ENCODE peak calls at places on chromosomes 6 and 20, in four cellular contexts. One of them, this sample, is unnamed.

GRCh38 chr6:1792989-1793388 is 183.3 kb downstream of the FOXC1 start:
- DNase-seq in CD8-positive, alpha-beta T cell: no peak
- DNase-seq in right cardiac atrium: no peak
- DNase-seq in endodermal cell: peak; percentile 80
- DNase-seq in this sample: no peak

GRCh38 chr6:56370127-56370540 is 122.8 kb upstream of the COL21A1 start:
- DNase-seq in endodermal cell: peak; percentile 86
- DNase-seq in CD8-positive, alpha-beta T cell: no peak
- DNase-seq in right cardiac atrium: peak; percentile 65
- DNase-seq in this sample: no peak

GRCh38 chr6:156897907-156898531 is 120.8 kb downstream of the ARID1B start:
- DNase-seq in endodermal cell: no peak
- DNase-seq in right cardiac atrium: no peak
- DNase-seq in CD8-positive, alpha-beta T cell: no peak
- DNase-seq in this sample: no peak

GRCh38 chr6:145373826-145374225 is 361.5 kb downstream of the EPM2A start:
- DNase-seq in endodermal cell: no peak
- DNase-seq in right cardiac atrium: no peak
- DNase-seq in CD8-positive, alpha-beta T cell: no peak
- DNase-seq in this sample: no peak

GRCh38 chr6:2596222-2596621 is 154.5 kb downstream of the MYLK4 start:
- DNase-seq in endodermal cell: peak; percentile 79
- DNase-seq in CD8-positive, alpha-beta T cell: no peak
- DNase-seq in right cardiac atrium: no peak
- DNase-seq in this sample: no peak

GRCh38 chr20:9301129-9302072 is 213.0 kb upstream of the LAMP5 start:
- DNase-seq in right cardiac atrium: no peak
- DNase-seq in CD8-positive, alpha-beta T cell: no peak
- DNase-seq in endodermal cell: no peak
- DNase-seq in this sample: no peak

GRCh38 chr6:167825059-167825758 is 1.5 kb upstream of the AFDN start:
- DNase-seq in endodermal cell: no peak
- DNase-seq in right cardiac atrium: no peak
- DNase-seq in CD8-positive, alpha-beta T cell: no peak
- DNase-seq in this sample: no peak

GRCh38 chr6:143405381-143406154 is 44.9 kb downstream of the ADAT2 start:
- DNase-seq in CD8-positive, alpha-beta T cell: no peak
- DNase-seq in right cardiac atrium: no peak
- DNase-seq in endodermal cell: no peak
- DNase-seq in this sample: no peak

GRCh38 chr6:81752969-81753708 is 658 bp upstream of the TENT5A start:
- DNase-seq in CD8-positive, alpha-beta T cell: peak; percentile 80
- DNase-seq in right cardiac atrium: peak; percentile 99
- DNase-seq in endodermal cell: peak; percentile 87
- DNase-seq in this sample: peak; percentile 67

GRCh38 chr6:165834613-165835259 is 171.7 kb upstream of the PDE10A start:
- DNase-seq in endodermal cell: no peak
- DNase-seq in CD8-positive, alpha-beta T cell: no peak
- DNase-seq in right cardiac atrium: peak; percentile 77
- DNase-seq in this sample: no peak

GRCh38 chr6:52538921-52539354 is 37.9 kb downstream of the TRAM2 start:
- DNase-seq in right cardiac atrium: no peak
- DNase-seq in endodermal cell: no peak
- DNase-seq in CD8-positive, alpha-beta T cell: no peak
- DNase-seq in this sample: no peak

GRCh38 chr20:5844063-5844681 is 94.0 kb downstream of the SHLD1 start:
- DNase-seq in right cardiac atrium: no peak
- DNase-seq in CD8-positive, alpha-beta T cell: no peak
- DNase-seq in endodermal cell: no peak
- DNase-seq in this sample: no peak

GRCh38 chr20:31720486-31721407 is 1.9 kb downstream of the BCL2L1 start:
- DNase-seq in endodermal cell: peak; percentile 73
- DNase-seq in right cardiac atrium: no peak
- DNase-seq in CD8-positive, alpha-beta T cell: no peak
- DNase-seq in this sample: peak; percentile 20

GRCh38 chr6:27096834-27097511 is 150.5 kb upstream of the PRSS16 start:
- DNase-seq in right cardiac atrium: no peak
- DNase-seq in CD8-positive, alpha-beta T cell: peak; percentile 53
- DNase-seq in endodermal cell: peak; percentile 87
- DNase-seq in this sample: no peak

GRCh38 chr20:32240220-32240619 is 32.5 kb downstream of the POFUT1 start:
- DNase-seq in CD8-positive, alpha-beta T cell: no peak
- DNase-seq in endodermal cell: no peak
- DNase-seq in right cardiac atrium: no peak
- DNase-seq in this sample: no peak

GRCh38 chr20:59830107-59831023 is 103.1 kb downstream of the SYCP2 start:
- DNase-seq in right cardiac atrium: no peak
- DNase-seq in CD8-positive, alpha-beta T cell: no peak
- DNase-seq in endodermal cell: peak; percentile 22
- DNase-seq in this sample: no peak

GRCh38 chr20:10708342-10709185 is 34.8 kb upstream of the JAG1 start:
- DNase-seq in endodermal cell: no peak
- DNase-seq in right cardiac atrium: no peak
- DNase-seq in CD8-positive, alpha-beta T cell: no peak
- DNase-seq in this sample: no peak

GRCh38 chr6:17491416-17492142 is 98.2 kb downstream of the CAP2 start:
- DNase-seq in CD8-positive, alpha-beta T cell: no peak
- DNase-seq in endodermal cell: no peak
- DNase-seq in right cardiac atrium: no peak
- DNase-seq in this sample: no peak

GRCh38 chr20:16391003-16391402 is 182.2 kb downstream of the KIF16B start:
- DNase-seq in endodermal cell: no peak
- DNase-seq in right cardiac atrium: no peak
- DNase-seq in CD8-positive, alpha-beta T cell: no peak
- DNase-seq in this sample: no peak

GRCh38 chr6:33296797-33297405 is 1.8 kb downstream of the RGL2 start:
- DNase-seq in right cardiac atrium: peak; percentile 63
- DNase-seq in CD8-positive, alpha-beta T cell: no peak
- DNase-seq in endodermal cell: peak; percentile 44
- DNase-seq in this sample: no peak
- H3K27ac ChIP-seq in right cardiac atrium: peak overlapping the region; percentile 62
- H3K27ac ChIP-seq in CD8-positive, alpha-beta T cell: no peak overlapping the region
- H3K27ac ChIP-seq in endodermal cell: no peak overlapping the region
- H3K27ac ChIP-seq in this sample: peak overlapping the region; percentile 98

GRCh38 chr6:108497883-108498282 is 62.8 kb upstream of the FOXO3 start:
- DNase-seq in right cardiac atrium: no peak
- DNase-seq in CD8-positive, alpha-beta T cell: no peak
- DNase-seq in endodermal cell: peak; percentile 86
- DNase-seq in this sample: no peak

GRCh38 chr6:108489699-108490098 is 71.0 kb upstream of the FOXO3 start:
- DNase-seq in endodermal cell: no peak
- DNase-seq in right cardiac atrium: no peak
- DNase-seq in CD8-positive, alpha-beta T cell: no peak
- DNase-seq in this sample: no peak

GRCh38 chr6:108492131-108492766 is 68.5 kb upstream of the FOXO3 start:
- DNase-seq in right cardiac atrium: no peak
- DNase-seq in endodermal cell: no peak
- DNase-seq in CD8-positive, alpha-beta T cell: no peak
- DNase-seq in this sample: no peak

DNA sequence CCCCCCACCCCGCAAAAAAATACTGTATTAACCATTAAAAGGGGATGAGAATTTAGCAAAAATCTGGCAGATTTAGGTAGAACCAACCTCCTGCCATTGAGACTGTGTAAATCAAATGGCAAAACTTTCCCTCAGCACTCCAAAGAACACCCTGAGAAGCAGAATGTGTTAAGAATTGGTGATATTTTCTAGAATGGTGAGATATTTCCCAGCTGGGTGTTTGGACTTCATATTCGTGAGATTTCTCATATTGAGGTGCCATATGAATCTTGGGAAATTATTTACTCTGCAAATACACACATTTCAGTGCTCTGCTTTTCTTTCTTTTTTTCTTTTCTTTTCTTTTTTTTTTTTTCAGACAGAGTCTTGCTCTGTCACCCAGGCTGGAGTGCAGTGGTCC is 66.3 kb upstream of the FOXO3 start:
- DNase-seq in endodermal cell: no peak
- DNase-seq in right cardiac atrium: no peak
- DNase-seq in CD8-positive, alpha-beta T cell: no peak
- DNase-seq in this sample: no peak
- H3K27ac ChIP-seq in endodermal cell: no peak overlapping the region
- H3K27ac ChIP-seq in right cardiac atrium: no peak overlapping the region
- H3K27ac ChIP-seq in CD8-positive, alpha-beta T cell: no peak overlapping the region
- H3K27ac ChIP-seq in this sample: no peak overlapping the region

GRCh38 chr6:158813032-158813431 is 6.1 kb downstream of the EZR start:
- DNase-seq in CD8-positive, alpha-beta T cell: no peak
- DNase-seq in endodermal cell: peak; percentile 45
- DNase-seq in right cardiac atrium: no peak
- DNase-seq in this sample: no peak

GRCh38 chr6:158816329-158816728 is 2.8 kb downstream of the EZR start:
- DNase-seq in right cardiac atrium: no peak
- DNase-seq in CD8-positive, alpha-beta T cell: peak; percentile 19
- DNase-seq in endodermal cell: peak; percentile 48
- DNase-seq in this sample: no peak

GRCh38 chr6:158815915-158816314 is 3.3 kb downstream of the EZR start:
- DNase-seq in endodermal cell: peak; percentile 1
- DNase-seq in right cardiac atrium: no peak
- DNase-seq in CD8-positive, alpha-beta T cell: no peak
- DNase-seq in this sample: no peak

GRCh38 chr6:158817298-158818007 is 1.7 kb downstream of the EZR start:
- DNase-seq in CD8-positive, alpha-beta T cell: peak; percentile 60
- DNase-seq in endodermal cell: peak; percentile 80
- DNase-seq in right cardiac atrium: peak; percentile 78
- DNase-seq in this sample: no peak

GRCh38 chr6:158815379-158815724 is 3.8 kb downstream of the EZR start:
- DNase-seq in endodermal cell: peak; percentile 43
- DNase-seq in right cardiac atrium: no peak
- DNase-seq in CD8-positive, alpha-beta T cell: no peak
- DNase-seq in this sample: no peak
- H3K27ac ChIP-seq in endodermal cell: no peak overlapping the region
- H3K27ac ChIP-seq in right cardiac atrium: peak overlapping the region; percentile 56
- H3K27ac ChIP-seq in CD8-positive, alpha-beta T cell: peak overlapping the region; percentile 11
- H3K27ac ChIP-seq in this sample: no peak overlapping the region

DNA sequence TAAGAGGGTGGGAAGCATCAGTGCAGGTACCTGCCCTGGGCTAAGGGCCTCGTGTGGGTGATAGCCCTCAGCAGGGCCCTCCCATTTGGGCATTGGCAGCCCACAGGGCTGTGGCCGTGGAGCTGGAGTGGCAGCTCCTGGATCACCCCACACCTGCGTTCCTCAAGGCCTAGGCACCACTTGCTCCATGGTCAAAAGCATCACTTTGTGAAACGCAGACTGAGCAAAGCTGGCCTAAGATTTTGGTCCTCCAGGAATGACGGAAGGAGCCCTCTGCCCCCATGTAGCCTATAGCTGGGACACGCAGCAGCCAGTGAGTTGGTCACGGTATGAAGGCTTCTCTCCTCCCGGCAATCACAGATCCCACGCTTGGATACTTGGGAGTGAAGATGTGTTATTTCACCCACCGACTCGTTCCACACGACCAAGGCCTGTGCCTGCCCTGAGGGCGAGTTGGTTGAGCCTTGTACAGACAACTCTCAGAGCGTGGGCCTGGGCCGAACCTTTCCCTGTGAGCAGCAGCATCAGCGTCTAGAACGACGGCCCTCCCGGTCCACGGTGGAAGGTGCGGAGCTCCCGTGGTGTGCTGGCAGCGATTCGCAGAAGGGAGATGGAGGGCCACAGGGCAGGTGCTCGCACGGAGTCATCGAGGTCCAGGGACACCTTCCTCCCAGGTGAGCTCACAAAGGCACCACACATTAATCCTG is 39.7 kb downstream of the THBS2 start:
- DNase-seq in endodermal cell: no peak
- DNase-seq in right cardiac atrium: peak; percentile 64
- DNase-seq in CD8-positive, alpha-beta T cell: no peak
- DNase-seq in this sample: no peak
- H3K27ac ChIP-seq in endodermal cell: no peak overlapping the region
- H3K27ac ChIP-seq in right cardiac atrium: peak overlapping the region; percentile 83
- H3K27ac ChIP-seq in CD8-positive, alpha-beta T cell: no peak overlapping the region
- H3K27ac ChIP-seq in this sample: peak overlapping the region; percentile 93